ENCODE peak calls at places on chromosomes 7 and 10, in ten cellular contexts. One of them, this sample, is unnamed.

GRCh38 chr7:130894146-130895005 is 160.4 kb upstream of the KLF14 start:
- DNase-seq in tibial artery: peak
- DNase-seq in IMR-90: peak
- DNase-seq in transverse colon: no peak
- DNase-seq in trophoblast cell: peak
- DNase-seq in CD8-positive, alpha-beta T cell: no peak
- DNase-seq in iPS DF 6.9: no peak
- DNase-seq in Panc1: no peak
- DNase-seq in neuronal stem cell: no peak
- DNase-seq in cardiac muscle cell: no peak
- DNase-seq in this sample: no peak

GRCh38 chr7:156058248-156058647 is 246.0 kb upstream of the SHH start:
- DNase-seq in transverse colon: no peak
- DNase-seq in iPS DF 6.9: no peak
- DNase-seq in neuronal stem cell: no peak
- DNase-seq in Panc1: no peak
- DNase-seq in IMR-90: no peak
- DNase-seq in cardiac muscle cell: no peak
- DNase-seq in CD8-positive, alpha-beta T cell: no peak
- DNase-seq in tibial artery: peak
- DNase-seq in trophoblast cell: no peak
- DNase-seq in this sample: no peak

GRCh38 chr7:30817060-30817770 is 46.0 kb downstream of the MINDY4 start:
- DNase-seq in transverse colon: no peak
- DNase-seq in cardiac muscle cell: no peak
- DNase-seq in tibial artery: no peak
- DNase-seq in IMR-90: peak
- DNase-seq in CD8-positive, alpha-beta T cell: no peak
- DNase-seq in Panc1: no peak
- DNase-seq in neuronal stem cell: no peak
- DNase-seq in iPS DF 6.9: no peak
- DNase-seq in trophoblast cell: no peak
- DNase-seq in this sample: no peak

GRCh38 chr10:130037169-130037661 is 73.1 kb upstream of the EBF3 start:
- DNase-seq in tibial artery: peak
- DNase-seq in CD8-positive, alpha-beta T cell: no peak
- DNase-seq in trophoblast cell: no peak
- DNase-seq in iPS DF 6.9: no peak
- DNase-seq in neuronal stem cell: no peak
- DNase-seq in transverse colon: no peak
- DNase-seq in cardiac muscle cell: no peak
- DNase-seq in IMR-90: no peak
- DNase-seq in Panc1: no peak
- DNase-seq in this sample: no peak

GRCh38 chr7:47383064-47383463 is 198.8 kb downstream of the TNS3 start:
- DNase-seq in tibial artery: peak
- DNase-seq in IMR-90: peak
- DNase-seq in trophoblast cell: peak
- DNase-seq in iPS DF 6.9: no peak
- DNase-seq in transverse colon: peak
- DNase-seq in CD8-positive, alpha-beta T cell: no peak
- DNase-seq in Panc1: no peak
- DNase-seq in neuronal stem cell: peak
- DNase-seq in cardiac muscle cell: no peak
- DNase-seq in this sample: no peak

GRCh38 chr10:123651421-123652047 is 14.6 kb upstream of the GPR26 start:
- DNase-seq in neuronal stem cell: no peak
- DNase-seq in trophoblast cell: no peak
- DNase-seq in IMR-90: no peak
- DNase-seq in iPS DF 6.9: no peak
- DNase-seq in CD8-positive, alpha-beta T cell: no peak
- DNase-seq in transverse colon: no peak
- DNase-seq in Panc1: no peak
- DNase-seq in tibial artery: peak
- DNase-seq in cardiac muscle cell: no peak
- DNase-seq in this sample: no peak

GRCh38 chr10:28177944-28178637 is 124.8 kb downstream of the MPP7 start:
- DNase-seq in cardiac muscle cell: no peak
- DNase-seq in iPS DF 6.9: no peak
- DNase-seq in neuronal stem cell: no peak
- DNase-seq in transverse colon: no peak
- DNase-seq in trophoblast cell: peak
- DNase-seq in Panc1: no peak
- DNase-seq in CD8-positive, alpha-beta T cell: no peak
- DNase-seq in tibial artery: no peak
- DNase-seq in IMR-90: peak
- DNase-seq in this sample: no peak

GRCh38 chr10:5860039-5860438 is 29.7 kb downstream of the ANKRD16 start:
- DNase-seq in transverse colon: no peak
- DNase-seq in trophoblast cell: no peak
- DNase-seq in iPS DF 6.9: no peak
- DNase-seq in tibial artery: no peak
- DNase-seq in neuronal stem cell: no peak
- DNase-seq in IMR-90: no peak
- DNase-seq in cardiac muscle cell: no peak
- DNase-seq in CD8-positive, alpha-beta T cell: no peak
- DNase-seq in Panc1: no peak
- DNase-seq in this sample: no peak

GRCh38 chr7:131583430-131583829 is 27.0 kb upstream of the PODXL start:
- DNase-seq in neuronal stem cell: no peak
- DNase-seq in transverse colon: no peak
- DNase-seq in IMR-90: no peak
- DNase-seq in trophoblast cell: no peak
- DNase-seq in Panc1: no peak
- DNase-seq in cardiac muscle cell: no peak
- DNase-seq in iPS DF 6.9: no peak
- DNase-seq in CD8-positive, alpha-beta T cell: no peak
- DNase-seq in tibial artery: no peak
- DNase-seq in this sample: no peak

DNA sequence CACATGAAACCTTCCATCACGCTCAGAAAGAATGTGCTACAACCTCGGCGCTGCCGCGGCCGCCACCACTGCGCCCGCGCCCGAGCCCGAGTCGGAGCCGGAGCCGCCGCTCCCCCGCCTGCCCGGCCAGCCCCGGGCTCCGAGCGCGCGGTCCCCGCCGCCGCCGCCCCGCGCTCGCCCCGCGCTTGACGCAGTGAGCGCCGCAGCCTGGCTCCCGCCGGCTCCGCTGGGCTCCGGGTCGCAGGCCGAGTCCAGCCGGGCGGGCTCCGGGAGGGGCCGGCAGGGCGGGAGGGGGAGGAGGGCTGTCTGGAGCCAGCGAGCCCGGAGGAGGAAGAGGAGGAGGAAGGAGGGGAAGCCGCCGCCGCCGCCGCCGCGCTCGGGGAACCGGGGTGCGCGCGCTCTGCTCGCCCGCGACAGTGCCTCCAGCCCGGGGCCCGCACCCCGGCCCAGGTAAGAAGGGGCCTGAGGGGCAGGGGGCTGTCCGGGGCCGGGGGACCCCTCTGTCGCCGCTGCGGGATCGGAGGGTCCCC is 4.3 kb upstream of the ELFN1 start:
- DNase-seq in tibial artery: peak
- DNase-seq in IMR-90: peak
- DNase-seq in iPS DF 6.9: no peak
- DNase-seq in Panc1: no peak
- DNase-seq in trophoblast cell: peak
- DNase-seq in transverse colon: no peak
- DNase-seq in neuronal stem cell: peak
- DNase-seq in CD8-positive, alpha-beta T cell: no peak
- DNase-seq in cardiac muscle cell: peak
- DNase-seq in this sample: no peak
- H3K4me3 ChIP-seq in tibial artery: peak
- H3K4me3 ChIP-seq in IMR-90: peak
- H3K4me3 ChIP-seq in iPS DF 6.9: peak
- H3K4me3 ChIP-seq in Panc1: peak
- H3K4me3 ChIP-seq in trophoblast cell: no peak
- H3K4me3 ChIP-seq in transverse colon: peak
- H3K4me3 ChIP-seq in neuronal stem cell: peak
- H3K4me3 ChIP-seq in CD8-positive, alpha-beta T cell: peak
- H3K4me3 ChIP-seq in cardiac muscle cell: peak
- H3K4me3 ChIP-seq in this sample: peak

GRCh38 chr10:122419890-122420623 is 34.4 kb upstream of the ARMS2 start:
- DNase-seq in Panc1: no peak
- DNase-seq in transverse colon: no peak
- DNase-seq in trophoblast cell: peak
- DNase-seq in tibial artery: no peak
- DNase-seq in CD8-positive, alpha-beta T cell: no peak
- DNase-seq in cardiac muscle cell: no peak
- DNase-seq in iPS DF 6.9: no peak
- DNase-seq in neuronal stem cell: no peak
- DNase-seq in IMR-90: peak
- DNase-seq in this sample: peak

GRCh38 chr10:122419016-122419415 is 35.4 kb upstream of the ARMS2 start:
- DNase-seq in trophoblast cell: peak
- DNase-seq in IMR-90: no peak
- DNase-seq in transverse colon: no peak
- DNase-seq in iPS DF 6.9: no peak
- DNase-seq in neuronal stem cell: no peak
- DNase-seq in cardiac muscle cell: no peak
- DNase-seq in CD8-positive, alpha-beta T cell: no peak
- DNase-seq in tibial artery: no peak
- DNase-seq in Panc1: no peak
- DNase-seq in this sample: no peak

GRCh38 chr10:122420624-122421007 is 33.8 kb upstream of the ARMS2 start:
- DNase-seq in tibial artery: no peak
- DNase-seq in cardiac muscle cell: no peak
- DNase-seq in iPS DF 6.9: no peak
- DNase-seq in transverse colon: no peak
- DNase-seq in Panc1: no peak
- DNase-seq in trophoblast cell: no peak
- DNase-seq in IMR-90: no peak
- DNase-seq in neuronal stem cell: no peak
- DNase-seq in CD8-positive, alpha-beta T cell: no peak
- DNase-seq in this sample: no peak

GRCh38 chr10:122421054-122421625 is 33.3 kb upstream of the ARMS2 start:
- DNase-seq in CD8-positive, alpha-beta T cell: no peak
- DNase-seq in Panc1: no peak
- DNase-seq in transverse colon: no peak
- DNase-seq in neuronal stem cell: no peak
- DNase-seq in tibial artery: no peak
- DNase-seq in cardiac muscle cell: no peak
- DNase-seq in trophoblast cell: peak
- DNase-seq in iPS DF 6.9: no peak
- DNase-seq in IMR-90: no peak
- DNase-seq in this sample: no peak

DNA sequence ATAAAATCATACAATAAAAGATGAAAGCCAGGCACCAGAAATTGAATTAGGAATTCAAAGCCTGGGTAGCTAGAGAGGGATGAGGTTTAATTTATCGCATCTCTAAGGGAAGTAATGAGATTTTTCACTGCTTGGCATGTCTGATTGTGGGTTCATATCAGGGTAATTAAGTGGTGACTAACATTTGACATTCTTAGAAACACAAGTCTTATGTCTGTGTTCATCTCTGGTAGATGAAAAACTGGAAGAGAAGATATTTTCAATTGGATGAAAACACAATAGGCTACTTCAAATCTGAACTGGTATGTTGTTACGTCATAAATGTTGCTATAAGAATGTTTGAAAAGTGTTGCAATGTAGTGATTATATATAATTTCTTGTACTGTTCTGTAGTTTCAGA is 36.8 kb upstream of the ARMS2 start:
- DNase-seq in neuronal stem cell: no peak
- DNase-seq in CD8-positive, alpha-beta T cell: no peak
- DNase-seq in iPS DF 6.9: no peak
- DNase-seq in IMR-90: no peak
- DNase-seq in Panc1: no peak
- DNase-seq in cardiac muscle cell: no peak
- DNase-seq in trophoblast cell: peak
- DNase-seq in transverse colon: no peak
- DNase-seq in tibial artery: no peak
- DNase-seq in this sample: no peak
- H3K27ac ChIP-seq in neuronal stem cell: no peak
- H3K27ac ChIP-seq in CD8-positive, alpha-beta T cell: no peak
- H3K27ac ChIP-seq in iPS DF 6.9: no peak
- H3K27ac ChIP-seq in IMR-90: no peak
- H3K27ac ChIP-seq in Panc1: no peak
- H3K27ac ChIP-seq in cardiac muscle cell: no peak
- H3K27ac ChIP-seq in trophoblast cell: no peak
- H3K27ac ChIP-seq in transverse colon: peak
- H3K27ac ChIP-seq in tibial artery: no peak
- H3K27ac ChIP-seq in this sample: no peak

DNA sequence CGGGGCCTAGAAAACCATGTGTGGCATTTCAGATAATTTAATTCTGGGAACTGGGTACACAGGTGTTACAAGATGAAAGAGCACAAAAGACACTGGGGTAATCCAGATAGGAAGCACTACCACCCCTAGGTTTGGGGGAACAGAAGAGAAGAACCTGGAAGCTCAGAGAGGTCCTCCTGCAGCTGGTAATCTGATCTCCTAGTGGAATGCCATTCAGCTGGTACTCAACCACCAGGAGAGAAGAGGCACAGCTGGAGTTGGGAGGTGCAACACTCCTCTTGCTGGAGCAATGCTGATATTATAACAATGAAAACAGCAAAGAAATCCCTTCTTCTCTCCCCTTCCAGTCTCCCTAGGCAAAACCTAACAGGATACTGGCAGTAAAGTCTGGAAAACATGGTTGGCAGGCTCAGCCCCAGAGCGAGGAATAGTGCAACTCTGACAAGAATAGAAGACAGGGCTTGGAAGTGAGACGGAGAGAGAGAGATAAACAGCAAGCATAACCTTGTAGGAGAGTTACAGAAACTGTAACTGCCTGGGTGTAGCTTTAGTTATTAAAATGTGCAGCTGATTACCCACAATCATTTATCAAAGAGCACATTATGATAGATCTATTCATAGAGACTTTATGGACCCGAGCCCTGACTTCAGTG is 35.0 kb downstream of the NRF1 start:
- DNase-seq in transverse colon: no peak
- DNase-seq in cardiac muscle cell: peak
- DNase-seq in iPS DF 6.9: no peak
- DNase-seq in tibial artery: no peak
- DNase-seq in IMR-90: no peak
- DNase-seq in Panc1: no peak
- DNase-seq in trophoblast cell: no peak
- DNase-seq in neuronal stem cell: no peak
- DNase-seq in CD8-positive, alpha-beta T cell: no peak
- DNase-seq in this sample: no peak
- H3K4me3 ChIP-seq in transverse colon: no peak
- H3K4me3 ChIP-seq in cardiac muscle cell: no peak
- H3K4me3 ChIP-seq in iPS DF 6.9: no peak
- H3K4me3 ChIP-seq in tibial artery: no peak
- H3K4me3 ChIP-seq in IMR-90: no peak
- H3K4me3 ChIP-seq in Panc1: no peak
- H3K4me3 ChIP-seq in trophoblast cell: no peak
- H3K4me3 ChIP-seq in neuronal stem cell: no peak
- H3K4me3 ChIP-seq in CD8-positive, alpha-beta T cell: no peak
- H3K4me3 ChIP-seq in this sample: no peak

DNA sequence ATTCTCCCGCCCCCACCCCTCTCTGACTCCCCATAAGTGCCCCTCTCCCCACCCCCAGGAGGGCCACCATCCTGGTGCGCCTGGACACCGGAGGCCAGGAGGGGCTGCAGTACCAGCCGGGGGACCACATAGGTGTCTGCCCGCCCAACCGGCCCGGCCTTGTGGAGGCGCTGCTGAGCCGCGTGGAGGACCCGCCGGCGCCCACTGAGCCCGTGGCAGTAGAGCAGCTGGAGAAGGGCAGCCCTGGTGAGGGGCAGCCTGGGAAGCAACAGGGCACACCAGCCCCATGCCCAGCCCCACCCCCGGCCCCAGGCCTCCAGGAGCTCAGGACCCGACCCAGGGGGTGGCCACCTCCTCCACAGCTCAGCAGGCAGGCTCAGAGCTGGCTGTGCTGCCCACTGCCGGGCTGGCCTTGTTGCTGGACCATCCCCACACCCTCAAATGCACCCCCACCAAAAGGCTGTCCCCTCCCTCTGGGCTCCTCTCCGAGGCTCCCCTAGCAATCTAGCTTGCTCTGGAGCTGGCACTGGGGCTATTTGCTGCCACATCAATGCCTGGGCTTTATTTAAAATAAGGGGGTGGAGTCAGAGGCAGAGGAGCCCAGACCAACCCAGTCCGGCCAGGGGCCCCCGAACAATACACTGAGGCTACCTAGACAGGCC is 14.8 kb downstream of the ATG9B start:
- DNase-seq in Panc1: no peak
- DNase-seq in trophoblast cell: no peak
- DNase-seq in cardiac muscle cell: no peak
- DNase-seq in IMR-90: no peak
- DNase-seq in CD8-positive, alpha-beta T cell: no peak
- DNase-seq in iPS DF 6.9: no peak
- DNase-seq in tibial artery: no peak
- DNase-seq in neuronal stem cell: no peak
- DNase-seq in transverse colon: no peak
- DNase-seq in this sample: no peak
- H3K27ac ChIP-seq in Panc1: no peak
- H3K27ac ChIP-seq in trophoblast cell: no peak
- H3K27ac ChIP-seq in cardiac muscle cell: peak
- H3K27ac ChIP-seq in IMR-90: no peak
- H3K27ac ChIP-seq in CD8-positive, alpha-beta T cell: no peak
- H3K27ac ChIP-seq in iPS DF 6.9: no peak
- H3K27ac ChIP-seq in tibial artery: no peak
- H3K27ac ChIP-seq in neuronal stem cell: no peak
- H3K27ac ChIP-seq in transverse colon: no peak
- H3K27ac ChIP-seq in this sample: no peak